ENCODE peak calls at places on chromosome 19, in six cellular contexts. N is endodermal cell; V is tibial nerve; R is esophagus muscularis mucosa; Y is lower lobe of right lung; G is naive thymus-derived CD4-positive, alpha-beta T cell. X is an unnamed sample.

GRCh38 chr19:40613669-40614594 is 12.8 kb downstream of the LTBP4 start:
- DNase-seq in N (peak; percentile 95), V (peak; percentile 83), R (no peak), Y (peak; percentile 92), G (peak; percentile 84), X (peak; percentile 91)

GRCh38 chr19:39246951-39247669 is 1.5 kb downstream of the IFNL4 start:
- DNase-seq in N (peak; percentile 90), V (no peak), R (no peak), Y (peak; percentile 52), G (no peak), X (no peak)

GRCh38 chr19:4676955-4677731 is 7.0 kb upstream of the MYDGF start:
- DNase-seq in N (peak; percentile 94), V (no peak), R (no peak), Y (peak; percentile 64), G (no peak), X (no peak)

GRCh38 chr19:45178262-45179062 is at the start of gene BLOC1S3:
- DNase-seq in N (peak; percentile 100), V (peak; percentile 100), R (peak; percentile 100), Y (peak; percentile 100), G (peak; percentile 100), X (peak; percentile 100)

GRCh38 chr19:7088999-7089398 is 19.5 kb downstream of the ZNF557 start:
- DNase-seq in N (no peak), V (no peak), R (no peak), Y (no peak), G (no peak), X (no peak)

GRCh38 chr19:46426506-46427162 is 2.1 kb downstream of the PNMA8C start:
- DNase-seq in N (peak; percentile 95), V (no peak), R (no peak), Y (peak; percentile 76), G (no peak), X (no peak)

GRCh38 chr19:55041627-55042343 is 3.7 kb upstream of the GP6 start:
- DNase-seq in N (no peak), V (no peak), R (no peak), Y (no peak), G (peak; percentile 34), X (no peak)

GRCh38 chr19:24178207-24178606 is 91.2 kb downstream of the ZNF254 start:
- DNase-seq in N (no peak), V (no peak), R (no peak), Y (no peak), G (no peak), X (no peak)

GRCh38 chr19:11942843-11943108 is 17.9 kb downstream of the ZNF700 start:
- DNase-seq in N (no peak), V (no peak), R (no peak), Y (no peak), G (no peak), X (no peak)

GRCh38 chr19:7624810-7625209 is 4.5 kb downstream of the XAB2 start:
- DNase-seq in N (no peak), V (no peak), R (no peak), Y (no peak), G (no peak), X (no peak)

GRCh38 chr19:14718522-14719113 is 28.8 kb downstream of the ZNF333 start:
- DNase-seq in N (peak; percentile 23), V (no peak), R (no peak), Y (no peak), G (no peak), X (no peak)

GRCh38 chr19:29620931-29621351 is 14.9 kb downstream of the POP4 start:
- DNase-seq in N (no peak), V (no peak), R (no peak), Y (peak; percentile 21), G (no peak), X (no peak)

GRCh38 chr19:8438236-8438635 is 6.5 kb upstream of the HNRNPM start:
- DNase-seq in N (no peak), V (no peak), R (no peak), Y (no peak), G (no peak), X (no peak)

GRCh38 chr19:2796659-2797266 is 11.5 kb downstream of the THOP1 start:
- DNase-seq in N (no peak), V (no peak), R (no peak), Y (no peak), G (no peak), X (no peak)

GRCh38 chr19:54653181-54653809 is 9.5 kb upstream of the LILRB4 start:
- DNase-seq in N (no peak), V (no peak), R (no peak), Y (no peak), G (no peak), X (no peak)

GRCh38 chr19:54319049-54319448 is 6.1 kb upstream of the LILRA5 start:
- DNase-seq in N (no peak), V (no peak), R (no peak), Y (no peak), G (no peak), X (no peak)

GRCh38 chr19:5560156-5560555 is 7.6 kb downstream of the TINCR start:
- DNase-seq in N (peak; percentile 48), V (no peak), R (no peak), Y (no peak), G (no peak), X (no peak)

GRCh38 chr19:28504139-28504538 is 708.8 kb downstream of the UQCRFS1 start:
- DNase-seq in N (no peak), V (no peak), R (no peak), Y (no peak), G (no peak), X (no peak)

GRCh38 chr19:21135433-21135832 is 6.4 kb upstream of the ZNF431 start:
- DNase-seq in N (no peak), V (no peak), R (no peak), Y (no peak), G (no peak), X (no peak)

GRCh38 chr19:42185281-42185680 is 32.2 kb downstream of the DEDD2 start:
- DNase-seq in N (no peak), V (no peak), R (no peak), Y (no peak), G (peak; percentile 39), X (no peak)

GRCh38 chr19:54266133-54266532 is 9.1 kb upstream of the LILRB5 start:
- DNase-seq in N (peak; percentile 97), V (peak; percentile 51), R (no peak), Y (peak; percentile 86), G (peak; percentile 47), X (peak; percentile 64)

GRCh38 chr19:1629256-1629808 is 23.1 kb downstream of the TCF3 start:
- DNase-seq in N (no peak), V (no peak), R (no peak), Y (no peak), G (no peak), X (no peak)

GRCh38 chr19:1630012-1630411 is 22.4 kb downstream of the TCF3 start:
- DNase-seq in N (no peak), V (no peak), R (no peak), Y (no peak), G (no peak), X (no peak)

GRCh38 chr19:1624458-1624857 is 19.2 kb upstream of the UQCR11 start:
- DNase-seq in N (peak; percentile 94), V (no peak), R (no peak), Y (peak; percentile 74), G (peak; percentile 43), X (no peak)

GRCh38 chr19:1626417-1627010 is 21.3 kb upstream of the UQCR11 start:
- DNase-seq in N (no peak), V (no peak), R (no peak), Y (no peak), G (no peak), X (no peak)

GRCh38 chr19:1627194-1627593 is 21.9 kb upstream of the UQCR11 start:
- DNase-seq in N (no peak), V (no peak), R (no peak), Y (no peak), G (no peak), X (no peak)
- H3K9me3 ChIP-seq in N (no peaks in the 10 kb centered on the region), V (no peaks in the 10 kb centered on the region), R (no peaks in the 10 kb centered on the region), Y (no peaks in the 10 kb centered on the region), G (no peaks in the 10 kb centered on the region), X (no peaks in the 10 kb centered on the region)

GRCh38 chr19:49581007-49581508 is at the start of gene PRRG2:
- DNase-seq in N (peak; percentile 74), V (no peak), R (no peak), Y (peak; percentile 60), G (no peak), X (no peak)
- H3K27ac ChIP-seq in N (peak within 1 kb of the TSS; percentile 9), V (peak within 1 kb of the TSS; percentile 21), R (peak within 1 kb of the TSS; percentile 80), Y (peak within 1 kb of the TSS; percentile 79), G (peak within 1 kb of the TSS; percentile 84), X (peak within 1 kb of the TSS; percentile 75)

DNA sequence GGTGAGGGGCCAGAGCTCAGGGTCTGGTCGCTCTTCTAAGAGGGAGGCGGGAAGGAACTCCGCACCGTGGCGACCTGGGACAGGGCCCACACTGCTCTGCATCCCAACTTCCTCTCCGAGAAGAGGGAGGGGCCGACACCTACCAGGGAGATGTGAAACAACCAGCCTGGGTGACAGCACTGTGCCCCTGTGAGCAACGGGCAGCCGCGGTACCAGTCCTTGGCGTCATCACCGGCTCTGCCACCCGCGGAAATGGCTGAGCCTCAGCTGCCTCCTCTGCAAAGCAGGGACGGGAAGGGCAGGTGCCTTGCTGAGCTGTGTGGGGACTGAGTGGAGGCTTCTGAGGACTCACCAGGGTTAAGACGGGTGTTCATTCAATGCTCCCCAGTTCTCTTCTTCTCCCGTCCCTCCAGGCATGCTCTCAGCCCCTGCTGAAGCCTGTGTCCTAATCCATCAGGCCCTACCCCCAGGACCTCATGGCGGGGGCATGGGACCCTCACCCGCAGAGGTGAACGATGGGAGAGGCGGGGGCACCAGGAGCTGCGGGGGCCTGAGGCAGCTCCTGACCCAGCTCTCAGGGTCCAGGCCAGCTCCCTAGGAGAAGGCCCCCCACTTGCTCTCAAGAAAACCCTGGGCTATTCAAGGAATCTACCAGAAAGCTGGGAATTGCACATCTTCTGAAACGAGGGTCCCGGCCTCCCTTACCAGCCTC is 9.3 kb downstream of the ZNF787 start:
- DNase-seq in N (no peak), V (no peak), R (no peak), Y (peak; percentile 84), G (peak; percentile 42), X (peak; percentile 80)
- H3K4me1 ChIP-seq in N (peaks cover 5% of the 10 kb centered on the region), V (peaks cover 63% of the 10 kb centered on the region), R (peaks cover 100% of the 10 kb centered on the region), Y (peaks cover 71% of the 10 kb centered on the region), G (no peaks in the 10 kb centered on the region), X (peaks cover 87% of the 10 kb centered on the region)

GRCh38 chr19:56993851-56994250 is 125.9 kb upstream of the USP29 start:
- DNase-seq in N (no peak), V (no peak), R (no peak), Y (no peak), G (no peak), X (no peak)

GRCh38 chr19:56995298-56995697 is 124.5 kb upstream of the USP29 start:
- DNase-seq in N (no peak), V (no peak), R (no peak), Y (no peak), G (no peak), X (no peak)

DNA sequence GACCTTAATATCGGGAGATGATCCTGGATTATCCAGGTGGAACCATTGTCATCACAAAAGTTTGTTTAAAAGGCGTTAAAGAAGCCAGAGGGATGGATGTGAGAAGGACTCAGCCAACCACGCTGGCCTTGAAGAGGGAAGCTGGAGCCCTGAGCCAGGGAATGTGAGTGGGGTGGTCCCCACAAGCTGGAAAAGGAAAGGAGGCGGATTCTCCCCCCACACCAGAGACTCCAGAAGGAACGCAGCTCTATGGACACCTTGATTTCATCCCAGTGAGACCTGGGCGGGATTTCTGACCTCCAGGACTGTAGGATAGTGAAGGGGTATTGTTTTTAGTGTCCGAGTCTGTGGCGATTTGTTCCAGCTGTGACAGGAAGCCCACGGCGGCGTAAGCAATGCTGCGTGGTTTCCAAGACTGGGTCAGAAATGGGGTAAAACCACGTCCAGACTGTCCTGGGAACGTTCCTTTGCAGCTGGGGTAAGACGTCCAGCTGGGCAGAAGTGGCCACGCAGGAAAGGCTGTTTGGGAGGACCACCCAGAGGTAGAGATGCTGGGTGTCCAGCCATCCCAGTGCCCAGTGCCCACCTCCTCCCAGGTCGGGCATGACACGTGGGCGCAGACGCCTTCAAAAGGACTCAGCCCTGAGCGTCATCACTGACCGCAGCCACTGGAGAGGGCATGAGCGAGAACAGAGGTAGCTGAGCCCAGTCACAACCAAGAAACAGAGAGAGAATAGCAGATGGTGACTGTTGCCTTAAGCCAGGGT is 125.4 kb upstream of the USP29 start:
- DNase-seq in N (no peak), V (no peak), R (no peak), Y (no peak), G (no peak), X (no peak)
- H3K9me3 ChIP-seq in N (peaks cover 65% of the 10 kb centered on the region), V (no peaks in the 10 kb centered on the region), R (no peaks in the 10 kb centered on the region), Y (no peaks in the 10 kb centered on the region), G (no peaks in the 10 kb centered on the region), X (peaks cover 8% of the 10 kb centered on the region)

X was measured in suprapubic skin.